ENCODE peak calls at places on chromosomes 16 and 17, in four cellular contexts. C, R, A and Z are unnamed samples.

GRCh38 chr17:14840616-14841231 is 424.4 kb downstream of the PMP22 start:
- DNase-seq in C (peak; percentile 84), R (no peak), A (no peak), Z (no peak)

GRCh38 chr16:68857479-68857878 is 14.1 kb downstream of the TANGO6 start:
- DNase-seq in C (no peak), R (no peak), A (no peak), Z (no peak)

GRCh38 chr17:3739422-3740124 is 15.9 kb downstream of the HASPIN start:
- DNase-seq in C (no peak), R (no peak), A (no peak), Z (no peak)

GRCh38 chr16:88750854-88751253 is 34.2 kb downstream of the PIEZO1 start:
- DNase-seq in C (no peak), R (no peak), A (no peak), Z (no peak)

GRCh38 chr16:22260490-22260889 is 36.7 kb upstream of the POLR3E start:
- DNase-seq in C (no peak), R (no peak), A (no peak), Z (no peak)

GRCh38 chr16:23587726-23588125 is 8.4 kb downstream of the NDUFAB1 start:
- DNase-seq in C (peak; percentile 96), R (no peak), A (no peak), Z (no peak)

GRCh38 chr17:2062571-2063183 is 7.8 kb downstream of the HIC1 start:
- DNase-seq in C (peak; percentile 49), R (no peak), A (peak; percentile 56), Z (no peak)

GRCh38 chr16:77157773-77158172 is 33.2 kb upstream of the MON1B start:
- DNase-seq in C (no peak), R (no peak), A (no peak), Z (no peak)

GRCh38 chr16:9053006-9053601 is 38.3 kb upstream of the HAPSTR1 start:
- DNase-seq in C (peak; percentile 75), R (peak; percentile 88), A (peak; percentile 70), Z (no peak)

GRCh38 chr17:81672954-81673353 is 6.4 kb downstream of the CCDC137 start:
- DNase-seq in C (no peak), R (no peak), A (no peak), Z (no peak)

GRCh38 chr16:546909-547770 is 13.1 kb upstream of the PRR35 start:
- DNase-seq in C (peak; percentile 16), R (peak; percentile 59), A (peak; percentile 21), Z (no peak)

GRCh38 chr17:19013806-19014627 is 9.5 kb upstream of the FAM83G start:
- DNase-seq in C (no peak), R (no peak), A (no peak), Z (no peak)

GRCh38 chr16:68936729-68937631 is 93.6 kb downstream of the TANGO6 start:
- DNase-seq in C (peak; percentile 19), R (no peak), A (peak; percentile 38), Z (peak; percentile 73)

GRCh38 chr17:79947351-79948031 is 88.2 kb downstream of the TBC1D16 start:
- DNase-seq in C (peak; percentile 10), R (no peak), A (no peak), Z (peak; percentile 13)

GRCh38 chr17:80743181-80743771 is 198.6 kb downstream of the RPTOR start:
- DNase-seq in C (no peak), R (no peak), A (no peak), Z (no peak)

GRCh38 chr16:64950731-64951130 is 171.1 kb downstream of the CDH11 start:
- DNase-seq in C (no peak), R (no peak), A (no peak), Z (no peak)

GRCh38 chr17:34135841-34136240 is 119.2 kb upstream of the CCL2 start:
- DNase-seq in C (no peak), R (no peak), A (no peak), Z (no peak)

GRCh38 chr16:51035110-51035498 is 116.0 kb downstream of the SALL1 start:
- DNase-seq in C (no peak), R (no peak), A (no peak), Z (no peak)

GRCh38 chr16:74252329-74252728 is 44.3 kb upstream of the PSMD7 start:
- DNase-seq in C (no peak), R (no peak), A (no peak), Z (no peak)

GRCh38 chr17:78448356-78448993 is 70.0 kb downstream of the PGS1 start:
- DNase-seq in C (no peak), R (no peak), A (no peak), Z (no peak)
- TF ChIP-seq CTCF in C (no peak), R (peak; percentile 29), A (peak; percentile 8), Z (peak; percentile 20)

DNA sequence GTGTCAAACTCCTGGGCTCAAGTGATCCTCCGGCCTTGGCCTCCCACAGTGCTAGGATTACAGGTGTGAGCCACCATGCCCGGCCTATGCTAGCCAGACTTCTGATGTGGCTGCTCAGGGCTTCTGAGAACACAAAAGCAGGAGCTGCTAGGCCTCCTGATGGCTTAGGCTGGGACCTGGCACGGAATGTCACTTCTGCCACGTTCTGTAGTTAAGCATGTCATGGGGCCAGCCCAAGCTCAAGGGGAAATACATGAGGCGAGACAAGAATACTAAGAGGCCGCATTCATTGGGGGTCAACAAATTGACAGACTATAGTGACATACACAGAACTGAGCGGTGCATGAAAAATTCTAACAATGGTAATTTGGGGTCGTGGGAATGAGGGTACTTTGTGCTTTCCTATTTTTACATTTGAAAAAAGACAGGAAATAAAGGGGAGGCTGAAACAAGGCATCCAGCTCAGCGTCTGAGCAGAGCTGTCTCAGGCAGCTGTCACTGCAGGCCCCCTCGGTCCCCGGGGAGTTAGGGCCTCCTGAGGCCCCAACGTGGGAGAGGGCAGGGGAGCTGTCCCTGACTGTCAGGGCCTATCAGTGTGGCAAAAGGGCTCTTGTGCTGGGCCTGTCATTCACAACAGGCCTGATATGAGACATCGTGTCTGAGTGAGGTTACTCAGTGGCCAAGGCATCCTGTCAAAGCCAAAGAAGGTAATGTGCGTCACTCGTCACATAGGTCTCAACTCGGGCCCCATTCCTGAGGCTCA is 26.3 kb downstream of the CFAP20 start:
- DNase-seq in C (no peak), R (no peak), A (no peak), Z (no peak)
- H3K9me1 ChIP-seq in C (no peaks in the 10 kb centered on the region), R (no peaks in the 10 kb centered on the region), A (no peaks in the 10 kb centered on the region), Z (no peaks in the 10 kb centered on the region)

GRCh38 chr17:31391496-31391949 is at the start of gene RAB11FIP4:
- DNase-seq in C (no peak), R (peak; percentile 66), A (no peak), Z (no peak)
- H3K4me2 ChIP-seq in C (peak within 1 kb of the TSS; percentile 46), R (no peak within 1 kb of the TSS), A (peak within 1 kb of the TSS; percentile 35), Z (peak within 1 kb of the TSS; percentile 22)

DNA sequence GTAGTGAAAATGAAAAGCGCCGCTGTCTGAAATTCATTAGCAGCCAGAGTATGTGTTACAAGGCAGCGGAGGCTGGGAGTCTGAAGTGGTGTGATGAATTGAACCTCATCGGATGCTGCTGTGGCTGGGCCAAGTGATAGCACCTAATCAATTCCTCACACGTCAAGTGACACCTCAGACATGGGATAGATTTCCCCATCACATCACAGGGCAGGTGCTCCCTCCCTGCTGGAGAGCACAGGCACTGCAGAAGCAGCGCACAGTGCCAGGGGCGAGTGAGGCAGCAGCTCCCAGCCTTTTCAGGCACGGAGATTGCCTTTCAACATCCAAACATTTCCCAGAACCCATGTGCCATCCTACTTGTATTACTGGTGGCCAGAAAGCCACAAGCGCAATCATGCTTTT is 32.2 kb downstream of the DRC3 start:
- DNase-seq in C (no peak), R (no peak), A (no peak), Z (no peak)
- TF ChIP-seq CTCF in C (peak; percentile 21), R (no peak), A (peak; percentile 18), Z (peak; percentile 46)

DNA sequence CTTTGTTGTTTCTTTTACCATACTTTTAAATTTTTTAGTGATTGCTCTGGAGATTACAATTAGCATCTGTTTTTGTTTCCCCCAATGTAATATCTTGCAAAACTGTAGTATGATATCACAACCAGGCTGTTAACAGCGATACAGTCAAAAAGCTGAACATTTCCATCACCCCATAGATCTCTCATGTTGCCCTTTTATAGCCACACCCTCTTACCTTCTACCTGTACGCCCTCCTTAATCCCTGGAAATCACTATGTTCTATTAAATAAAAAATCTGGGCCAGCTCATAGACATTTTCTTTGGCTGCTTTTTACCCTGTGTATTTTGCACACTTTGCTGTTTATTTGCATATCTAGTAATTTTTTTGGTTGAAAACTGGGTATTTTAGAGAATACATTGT is 67.2 kb upstream of the NACA2 start:
- DNase-seq in C (no peak), R (no peak), A (peak; percentile 4), Z (no peak)
- H3K9me1 ChIP-seq in C (no peaks in the 10 kb centered on the region), R (no peaks in the 10 kb centered on the region), A (no peaks in the 10 kb centered on the region), Z (no peaks in the 10 kb centered on the region)

GRCh38 chr16:11107781-11108465 is 148.1 kb downstream of the SOCS1 start:
- DNase-seq in C (peak; percentile 90), R (no peak), A (no peak), Z (no peak)
- H3K4me2 ChIP-seq in C (no peak overlapping the region), R (no peak overlapping the region), A (no peak overlapping the region), Z (no peak overlapping the region)

GRCh38 chr16:57518520-57518919 is 17.9 kb downstream of the CCDC102A start:
- DNase-seq in C (no peak), R (no peak), A (no peak), Z (no peak)

GRCh38 chr16:57518922-57519321 is 17.4 kb downstream of the CCDC102A start:
- DNase-seq in C (no peak), R (no peak), A (no peak), Z (no peak)

GRCh38 chr16:57522960-57523359 is 13.4 kb downstream of the CCDC102A start:
- DNase-seq in C (no peak), R (no peak), A (no peak), Z (no peak)

GRCh38 chr16:57517397-57518367 is 18.7 kb downstream of the CCDC102A start:
- DNase-seq in C (no peak), R (no peak), A (no peak), Z (no peak)

GRCh38 chr16:57519796-57520360 is 16.5 kb downstream of the CCDC102A start:
- DNase-seq in C (peak; percentile 52), R (peak; percentile 82), A (peak; percentile 59), Z (no peak)
- TF ChIP-seq CTCF in C (peak; percentile 90), R (peak; percentile 96), A (peak; percentile 98), Z (peak; percentile 97)

GRCh38 chr17:66848496-66848895 is 13.6 kb downstream of the CACNG5 start:
- DNase-seq in C (no peak), R (no peak), A (no peak), Z (no peak)
- H3K9me1 ChIP-seq in C (no peaks in the 10 kb centered on the region), R (no peaks in the 10 kb centered on the region), A (no peaks in the 10 kb centered on the region), Z (no peaks in the 10 kb centered on the region)

DNA sequence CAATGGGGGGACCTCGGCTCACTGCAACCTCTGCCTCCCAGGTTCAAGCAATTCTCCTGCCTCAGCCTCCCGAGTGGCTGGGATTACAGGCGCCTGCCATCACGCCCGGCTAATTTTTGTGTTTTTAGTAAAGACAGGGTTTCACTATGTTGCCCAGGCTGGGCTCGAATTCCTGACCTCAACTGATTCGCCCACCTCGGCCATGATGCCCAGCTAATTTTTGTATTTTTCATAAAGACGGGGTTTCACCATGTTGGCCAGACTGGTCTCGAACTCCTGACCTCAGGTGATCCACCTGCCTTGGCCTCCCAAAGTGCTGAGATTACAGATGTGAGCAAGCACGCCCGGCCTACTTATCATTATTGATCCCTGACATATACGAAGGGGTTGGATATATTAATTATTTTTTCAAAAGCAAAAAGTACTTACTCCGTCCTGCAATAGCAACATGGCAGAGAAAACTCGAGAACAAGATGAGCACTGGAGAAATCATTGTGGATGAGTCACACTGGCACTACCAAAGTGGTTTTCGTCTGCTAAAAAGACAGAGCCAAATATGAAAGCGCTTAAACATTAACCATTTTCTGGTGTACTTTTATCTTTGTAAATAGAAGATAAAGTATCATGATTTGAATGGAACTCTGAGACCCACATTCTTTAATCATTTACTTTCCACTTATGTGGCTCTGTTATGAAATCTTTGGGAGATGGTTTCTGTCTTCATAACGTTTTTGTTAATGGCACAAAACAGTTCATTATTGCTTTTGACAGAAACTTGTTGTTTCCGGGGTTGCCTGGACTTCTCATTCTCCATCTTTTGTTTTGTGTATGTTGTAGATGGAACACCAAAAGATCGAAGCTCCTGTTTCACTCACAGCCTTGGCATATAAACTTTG is at the start of gene APOH:
- DNase-seq in C (no peak), R (no peak), A (no peak), Z (no peak)
- H3K4me2 ChIP-seq in C (no peak within 1 kb of the TSS), R (no peak within 1 kb of the TSS), A (no peak within 1 kb of the TSS), Z (no peak within 1 kb of the TSS)